ENCODE peak calls at places on chromosomes 7 and 10, in five cellular contexts. A, D, X, T and Y are unnamed samples.

GRCh38 chr10:87504667-87505365 is at the start of gene MINPP1:
- DNase-seq in X (peak), T (peak), A (peak), D (peak), Y (peak)

GRCh38 chr10:93072713-93073538 is 767 bp upstream of the CYP26A1 start:
- DNase-seq in D (no peak), T (no peak), X (no peak), A (no peak), Y (no peak)

GRCh38 chr10:5196613-5197234 is at the start of gene AKR1C4:
- DNase-seq in T (no peak), X (no peak), D (no peak), A (no peak), Y (no peak)

GRCh38 chr10:72525277-72525676 is 100.6 kb downstream of the MICU1 start:
- DNase-seq in X (no peak), T (no peak), A (no peak), D (no peak), Y (no peak)

GRCh38 chr7:18356195-18356645 is 139.3 kb upstream of the HDAC9 start:
- DNase-seq in X (no peak), A (peak), T (no peak), D (peak), Y (no peak)

GRCh38 chr7:72336887-72337821 is 75.0 kb downstream of the CALN1 start:
- DNase-seq in X (no peak), D (no peak), T (peak), A (no peak), Y (no peak)

GRCh38 chr7:727104-727805 is at the start of gene PRKAR1B:
- DNase-seq in X (no peak), A (no peak), D (peak), T (peak), Y (peak)

GRCh38 chr10:30637881-30638467 is 8.4 kb upstream of the LYZL2 start:
- DNase-seq in D (no peak), T (no peak), X (no peak), A (peak), Y (no peak)